ENCODE peak calls at places on chromosomes 3 and 15, in six cellular contexts. Z is HepG2, T is SK-N-SH, X is K562, F is HCT116, C is GM12878. M is an unnamed sample.

GRCh38 chr3:50123394-50124361 is 31.4 kb upstream of the SEMA3F start:
- DNase-seq in Z (no peak), T (peak; percentile 65), X (no peak), F (no peak), C (no peak), M (no peak)

GRCh38 chr3:38583688-38584087 is 65.8 kb downstream of the SCN5A start:
- DNase-seq in Z (no peak), T (no peak), X (no peak), F (no peak), C (no peak), M (no peak)

GRCh38 chr3:195031574-195032003 is 239.4 kb downstream of the XXYLT1 start:
- DNase-seq in Z (peak; percentile 81), T (no peak), X (no peak), F (no peak), C (no peak), M (no peak)

GRCh38 chr15:56608140-56608778 is 125.0 kb downstream of the ZNF280D start:
- DNase-seq in Z (no peak), T (no peak), X (no peak), F (no peak), C (peak; percentile 66), M (no peak)

GRCh38 chr3:183210862-183211341 is 42.2 kb upstream of the B3GNT5 start:
- DNase-seq in Z (no peak), T (no peak), X (no peak), F (no peak), C (no peak), M (no peak)

GRCh38 chr3:6528951-6529350 is 332.0 kb upstream of the GRM7 start:
- DNase-seq in Z (peak; percentile 10), T (no peak), X (no peak), F (peak; percentile 15), C (no peak), M (no peak)

GRCh38 chr3:52690560-52690959 is 4.7 kb downstream of the GNL3 start:
- DNase-seq in Z (no peak), T (no peak), X (no peak), F (no peak), C (no peak), M (no peak)

GRCh38 chr3:31095254-31095653 is 200.8 kb upstream of the GADL1 start:
- DNase-seq in Z (no peak), T (no peak), X (no peak), F (no peak), C (no peak), M (no peak)

GRCh38 chr3:42653560-42654330 is at the start of gene ZBTB47:
- DNase-seq in Z (no peak), T (no peak), X (no peak), F (no peak), C (no peak), M (no peak)

GRCh38 chr15:100592898-100593297 is 9.1 kb downstream of the LINS1 start:
- DNase-seq in Z (no peak), T (no peak), X (no peak), F (no peak), C (no peak), M (no peak)

GRCh38 chr3:88203537-88204143 is 53.9 kb downstream of the C3orf38 start:
- DNase-seq in Z (peak; percentile 40), T (peak; percentile 51), X (peak; percentile 33), F (peak; percentile 36), C (peak; percentile 24), M (peak; percentile 11)

GRCh38 chr3:117788499-117788898 is 1078.9 kb downstream of the TUSC7 start:
- DNase-seq in Z (no peak), T (no peak), X (no peak), F (no peak), C (no peak), M (no peak)

GRCh38 chr3:178300441-178300959 is 235.7 kb upstream of the KCNMB2 start:
- DNase-seq in Z (no peak), T (no peak), X (peak; percentile 11), F (no peak), C (no peak), M (no peak)

GRCh38 chr3:45972534-45973402 is 22.9 kb downstream of the FYCO1 start:
- DNase-seq in Z (no peak), T (no peak), X (no peak), F (no peak), C (no peak), M (no peak)

GRCh38 chr15:98413973-98414546 is 234.3 kb upstream of the IGF1R start:
- DNase-seq in Z (no peak), T (no peak), X (no peak), F (no peak), C (no peak), M (no peak)

GRCh38 chr3:71688121-71688520 is 37.1 kb downstream of the EIF4E3 start:
- DNase-seq in Z (no peak), T (no peak), X (no peak), F (no peak), C (no peak), M (no peak)

GRCh38 chr3:190321789-190322603 is at the start of gene CLDN1:
- DNase-seq in Z (peak; percentile 70), T (peak; percentile 86), X (peak; percentile 30), F (peak; percentile 24), C (no peak), M (peak; percentile 69)

GRCh38 chr3:133476971-133477375 is 77.1 kb downstream of the BFSP2 start:
- DNase-seq in Z (no peak), T (no peak), X (no peak), F (no peak), C (no peak), M (peak; percentile 56)

GRCh38 chr15:90744759-90745402 is 27.7 kb downstream of the BLM start:
- DNase-seq in Z (no peak), T (no peak), X (no peak), F (no peak), C (no peak), M (no peak)

GRCh38 chr3:46845397-46845859 is 17.8 kb downstream of the MYL3 start:
- DNase-seq in Z (no peak), T (peak; percentile 90), X (peak; percentile 40), F (no peak), C (no peak), M (no peak)

GRCh38 chr3:26068890-26069289 is 279.0 kb downstream of the OXSM start:
- DNase-seq in Z (no peak), T (no peak), X (no peak), F (no peak), C (no peak), M (no peak)

GRCh38 chr15:71811752-71812735 is 1.7 kb downstream of the NR2E3 start:
- DNase-seq in Z (no peak), T (peak; percentile 20), X (no peak), F (no peak), C (no peak), M (no peak)

GRCh38 chr3:121648219-121648958 is 12.3 kb downstream of the HCLS1 start:
- DNase-seq in Z (no peak), T (no peak), X (no peak), F (no peak), C (no peak), M (no peak)

GRCh38 chr3:12462159-12462962 is 21.9 kb upstream of the TSEN2 start:
- DNase-seq in Z (peak; percentile 57), T (no peak), X (no peak), F (no peak), C (no peak), M (no peak)

GRCh38 chr3:10308678-10309077 is 12.2 kb downstream of the SEC13 start:
- DNase-seq in Z (no peak), T (no peak), X (no peak), F (no peak), C (no peak), M (no peak)
- TF ChIP-seq JUND in Z (no peak), T (no peak), X (no peak), F (no peak), C (no peak), M (no peak)

DNA sequence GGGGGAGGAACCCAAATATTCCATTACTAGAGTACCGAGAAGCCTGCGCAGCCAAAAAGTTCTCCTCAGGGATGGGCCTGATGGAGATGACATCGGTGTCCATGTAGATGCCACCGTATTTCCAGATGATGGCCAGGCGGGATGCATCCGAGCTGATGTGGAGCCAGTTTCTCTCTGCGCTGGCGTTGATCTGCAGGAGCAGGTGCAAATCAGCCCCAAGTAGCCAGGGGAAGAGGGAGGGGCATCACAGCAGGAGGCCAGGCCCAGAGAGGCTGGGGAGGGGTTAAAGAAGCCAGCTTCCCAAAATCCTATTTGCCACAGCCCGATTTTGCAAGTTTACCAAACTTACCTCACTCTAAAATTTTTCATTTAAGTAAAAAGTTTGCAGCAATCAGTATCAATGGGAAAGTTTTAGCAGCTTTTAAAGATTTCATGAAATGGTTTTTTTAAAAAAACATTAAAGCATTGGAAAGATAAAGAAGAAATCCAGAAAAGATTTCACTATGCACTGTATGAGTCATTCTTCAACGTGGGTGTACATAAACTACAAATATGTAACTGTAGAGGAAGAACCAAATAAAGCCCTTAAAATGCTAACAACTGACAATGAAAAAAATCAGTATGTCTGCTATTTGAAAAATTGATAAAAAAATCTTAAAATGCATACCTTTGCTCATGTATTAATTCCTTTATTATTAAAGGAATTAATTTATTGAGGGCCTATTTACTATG is 7.3 kb downstream of the A4GNT start:
- DNase-seq in Z (no peak), T (no peak), X (no peak), F (no peak), C (no peak), M (no peak)
- TF ChIP-seq JUND in Z (no peak), T (peak; percentile 20), X (no peak), F (no peak), C (no peak), M (no peak)

GRCh38 chr3:192620300-192620699 is 107.0 kb downstream of the FGF12 start:
- DNase-seq in Z (no peak), T (no peak), X (no peak), F (no peak), C (no peak), M (no peak)
- TF ChIP-seq JUND in Z (no peak), T (no peak), X (no peak), F (no peak), C (no peak), M (no peak)

DNA sequence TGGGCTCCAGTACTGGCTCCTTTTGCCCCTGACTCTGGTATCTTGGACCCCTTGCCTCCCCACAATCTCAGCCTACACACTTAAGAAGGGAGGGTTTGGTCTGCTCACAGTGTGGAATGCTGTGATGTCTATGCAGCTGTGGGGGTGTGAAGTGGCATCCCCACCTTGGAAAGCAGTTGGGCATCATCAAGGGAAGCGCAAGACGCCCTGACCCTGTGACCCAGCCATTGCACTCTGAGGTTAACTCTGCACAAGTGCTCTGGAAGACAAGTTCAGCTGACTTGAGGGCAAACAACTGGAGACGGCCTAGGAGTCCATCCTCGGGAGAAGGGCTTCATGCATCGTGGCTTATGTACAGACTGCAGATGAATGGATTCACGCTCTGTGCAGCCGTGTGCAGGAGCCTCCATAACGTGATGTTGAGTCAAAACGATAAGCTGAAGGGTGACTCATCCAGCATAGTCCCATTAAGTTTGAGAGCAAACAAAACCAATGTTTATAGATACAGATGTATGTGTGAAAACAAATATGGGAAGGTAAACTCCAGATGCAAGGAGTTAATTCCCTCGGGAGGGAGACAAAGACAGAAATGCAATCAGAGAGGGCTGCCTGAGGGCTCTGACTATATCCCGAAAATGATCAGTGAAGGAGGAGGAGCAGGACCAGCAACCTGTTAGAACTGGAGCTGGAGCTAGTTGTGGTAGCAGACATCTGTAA is 86.8 kb downstream of the LSM3 start:
- DNase-seq in Z (peak; percentile 27), T (no peak), X (no peak), F (no peak), C (no peak), M (peak; percentile 63)
- TF ChIP-seq JUND in Z (no peak), T (no peak), X (peak; percentile 99), F (no peak), C (no peak), M (no peak)

M was measured in T47D.